ENCODE peak calls at places on chromosomes 16 and 17, in six cellular contexts. B is left colon, K is thoracic aorta, L is HuH-7.5, Q is mammary epithelial cell, H is choroid plexus epithelial cell. O is an unnamed sample.

GRCh38 chr16:20621406-20621805 is 45.2 kb upstream of the ACSM2B start:
- DNase-seq in B (no peak), K (no peak), L (no peak), Q (no peak), H (no peak), O (no peak)

GRCh38 chr16:55265926-55266325 is 58.1 kb upstream of the IRX6 start:
- DNase-seq in B (no peak), K (no peak), L (no peak), Q (no peak), H (no peak), O (no peak)

GRCh38 chr16:86854058-86854621 is 275.8 kb downstream of the FOXL1 start:
- DNase-seq in B (no peak), K (no peak), L (no peak), Q (no peak), H (peak), O (no peak)

GRCh38 chr17:30346211-30346831 is 12.5 kb upstream of the TMIGD1 start:
- DNase-seq in B (no peak), K (no peak), L (no peak), Q (no peak), H (peak), O (no peak)

GRCh38 chr16:19481769-19482168 is 40.1 kb downstream of the GDE1 start:
- DNase-seq in B (no peak), K (no peak), L (no peak), Q (no peak), H (no peak), O (no peak)

GRCh38 chr17:58831780-58832179 is 76.1 kb downstream of the PPM1E start:
- DNase-seq in B (no peak), K (no peak), L (no peak), Q (no peak), H (no peak), O (no peak)

GRCh38 chr16:1707193-1707790 is 1.3 kb downstream of the MAPK8IP3 start:
- DNase-seq in B (no peak), K (no peak), L (no peak), Q (no peak), H (peak), O (no peak)

GRCh38 chr17:58049533-58049932 is 33.7 kb upstream of the DYNLL2 start:
- DNase-seq in B (no peak), K (no peak), L (no peak), Q (no peak), H (no peak), O (no peak)

GRCh38 chr16:78490431-78490830 is 391.0 kb downstream of the WWOX start:
- DNase-seq in B (no peak), K (no peak), L (no peak), Q (no peak), H (no peak), O (no peak)

O was measured in suprapubic skin.